ENCODE peak calls at places on chromosome 4, in seven cellular contexts. P is NAMALWA; B is stimulated activated CD8-positive, alpha-beta memory T cell treated with anti-CD3 and anti-CD28 coated beads, Interleukin-7, amount 100 ng/mL, for 24 hours; H is fibroblast of the conjunctiva; Q is LoVo; E is NCI-H2029 treated with DMSO at 0.1 percent for 48 hours; I is EL. F is an unnamed sample.

GRCh38 chr4:176270669-176271068 is 1.6 kb upstream of the ASB5 start:
- DNase-seq in P (no peak), B (no peak), H (peak), Q (peak), E (no peak), I (peak), F (no peak)

GRCh38 chr4:8741513-8742226 is 130.0 kb downstream of the HMX1 start:
- DNase-seq in P (no peak), B (no peak), H (no peak), Q (no peak), E (no peak), I (no peak), F (no peak)

GRCh38 chr4:107654694-107655093 is 65.3 kb downstream of the PAPSS1 start:
- DNase-seq in P (no peak), B (no peak), H (no peak), Q (no peak), E (no peak), I (no peak), F (no peak)

GRCh38 chr4:92387459-92388069 is 83.8 kb downstream of the GRID2 start:
- DNase-seq in P (peak), B (no peak), H (peak), Q (peak), E (peak), I (peak), F (no peak)

GRCh38 chr4:6177587-6178197 is 22.7 kb downstream of the JAKMIP1 start:
- DNase-seq in P (peak), B (no peak), H (no peak), Q (no peak), E (no peak), I (no peak), F (peak)

GRCh38 chr4:20426028-20426427 is 174.3 kb downstream of the SLIT2 start:
- DNase-seq in P (no peak), B (no peak), H (no peak), Q (no peak), E (no peak), I (no peak), F (no peak)

GRCh38 chr4:12692815-12693214 is 791.3 kb downstream of the RAB28 start:
- DNase-seq in P (no peak), B (no peak), H (no peak), Q (no peak), E (no peak), I (no peak), F (no peak)

GRCh38 chr4:98614655-98615054 is 43.8 kb downstream of the TSPAN5 start:
- DNase-seq in P (no peak), B (no peak), H (no peak), Q (no peak), E (no peak), I (no peak), F (no peak)

F was measured in GM18507.